ENCODE peak calls at places on chromosome 19, in five cellular contexts. R, T, Z, D and E are unnamed samples.

GRCh38 chr19:42108527-42109389 is 23.5 kb downstream of the POU2F2 start:
- DNase-seq in T (peak; percentile 70), R (peak; percentile 79), Z (peak; percentile 77), D (peak; percentile 71), E (no peak)

GRCh38 chr19:44093931-44094765 is at the start of gene ZNF224:
- DNase-seq in T (peak; percentile 85), R (peak; percentile 89), Z (peak; percentile 90), D (peak; percentile 93), E (peak; percentile 81)

GRCh38 chr19:48311384-48311783 is 14.0 kb upstream of the EMP3 start:
- DNase-seq in Z (no peak), R (no peak), T (no peak), D (no peak), E (no peak)

GRCh38 chr19:47172666-47173455 is 42.2 kb downstream of the SAE1 start:
- DNase-seq in D (no peak), Z (no peak), R (no peak), T (no peak), E (no peak)

GRCh38 chr19:38658462-38659306 is 11.2 kb downstream of the ACTN4 start:
- DNase-seq in T (peak; percentile 98), D (peak; percentile 91), Z (peak; percentile 56), R (peak; percentile 100), E (peak; percentile 96)

GRCh38 chr19:7888145-7888825 is at the start of gene LRRC8E:
- DNase-seq in T (peak; percentile 61), Z (no peak), R (peak; percentile 72), D (peak; percentile 46), E (no peak)

GRCh38 chr19:1577090-1577928 is 9.2 kb upstream of the MEX3D start:
- DNase-seq in D (no peak), R (no peak), Z (no peak), T (no peak), E (no peak)

GRCh38 chr19:3759482-3760254 is 1.8 kb downstream of the APBA3 start:
- DNase-seq in D (no peak), T (no peak), R (no peak), Z (no peak), E (no peak)

GRCh38 chr19:801030-801860 is 4.0 kb downstream of the PTBP1 start:
- DNase-seq in D (no peak), Z (peak; percentile 66), T (no peak), R (peak; percentile 49), E (no peak)

GRCh38 chr19:50690439-50690838 is 29.2 kb downstream of the SHANK1 start:
- DNase-seq in R (no peak), D (no peak), T (no peak), Z (no peak), E (no peak)

GRCh38 chr19:48501961-48502719 is 9.5 kb downstream of the LMTK3 start:
- DNase-seq in T (peak; percentile 96), D (peak; percentile 98), Z (no peak), R (no peak), E (peak; percentile 98)

GRCh38 chr19:49923055-49924003 is 5.7 kb upstream of the ATF5 start:
- DNase-seq in Z (no peak), R (no peak), D (no peak), T (no peak), E (no peak)

GRCh38 chr19:33796164-33797100 is at the start of gene KCTD15:
- DNase-seq in Z (no peak), D (no peak), R (peak; percentile 59), T (no peak), E (peak; percentile 40)

GRCh38 chr19:45632468-45633196 is 6.6 kb downstream of the EML2 start:
- DNase-seq in D (peak; percentile 90), R (peak; percentile 93), T (peak; percentile 90), Z (peak; percentile 61), E (peak; percentile 97)

GRCh38 chr19:49513746-49514118 is 1.3 kb downstream of the FCGRT start:
- DNase-seq in T (peak; percentile 8), R (no peak), D (no peak), Z (no peak), E (no peak)

GRCh38 chr19:50167314-50167721 is 4.2 kb upstream of the IZUMO2 start:
- DNase-seq in R (no peak), Z (no peak), T (peak; percentile 82), D (no peak), E (no peak)

GRCh38 chr19:42198676-42199439 is 18.6 kb downstream of the DEDD2 start:
- DNase-seq in D (no peak), R (no peak), T (no peak), Z (no peak), E (no peak)

GRCh38 chr19:33492951-33493350 is 28.6 kb downstream of the PEPD start:
- DNase-seq in R (no peak), D (no peak), T (no peak), Z (no peak), E (no peak)

GRCh38 chr19:8552810-8553209 is 24.4 kb downstream of the MYO1F start:
- DNase-seq in R (peak; percentile 42), T (no peak), Z (no peak), D (no peak), E (peak; percentile 22)

GRCh38 chr19:898663-899062 is 5.4 kb downstream of the RNU6-9 start:
- DNase-seq in Z (no peak), R (no peak), D (no peak), T (no peak), E (no peak)

GRCh38 chr19:33675501-33676124 is 53.9 kb downstream of the CHST8 start:
- DNase-seq in T (no peak), R (no peak), D (no peak), Z (peak; percentile 14), E (no peak)

GRCh38 chr19:49502866-49503581 is 6.8 kb downstream of the RPS11 start:
- DNase-seq in R (peak; percentile 63), D (no peak), Z (peak; percentile 39), T (peak; percentile 46), E (no peak)

GRCh38 chr19:38375748-38376147 is 1.4 kb downstream of the PSMD8 start:
- DNase-seq in R (peak; percentile 24), D (peak; percentile 58), Z (no peak), T (no peak), E (no peak)

GRCh38 chr19:50263176-50263575 is 59.8 kb downstream of the MYH14 start:
- DNase-seq in T (no peak), Z (no peak), R (no peak), D (no peak), E (no peak)

GRCh38 chr19:51742736-51743288 is 8.9 kb downstream of the FPR1 start:
- DNase-seq in Z (no peak), D (no peak), T (no peak), R (peak; percentile 86), E (no peak)

GRCh38 chr19:57282011-57282636 is 1.8 kb downstream of the ZNF460 start:
- DNase-seq in R (no peak), D (no peak), T (peak; percentile 52), Z (no peak), E (peak; percentile 94)

GRCh38 chr19:33064117-33064777 is 441 bp downstream of the RHPN2 start:
- DNase-seq in R (peak; percentile 7), D (peak; percentile 50), Z (no peak), T (no peak), E (no peak)

GRCh38 chr19:48654299-48655059 is 8.5 kb upstream of the CA11 start:
- DNase-seq in D (no peak), T (no peak), R (peak; percentile 33), Z (no peak), E (no peak)

GRCh38 chr19:12790628-12791344 is 500 bp upstream of the JUNB start:
- DNase-seq in T (peak; percentile 34), R (no peak), Z (no peak), D (no peak), E (no peak)

GRCh38 chr19:10114651-10115391 is 3.3 kb downstream of the P2RY11 start:
- DNase-seq in Z (no peak), D (no peak), T (no peak), R (no peak), E (no peak)

GRCh38 chr19:9009935-9010651 is at the start of gene MUC16:
- DNase-seq in R (no peak), Z (no peak), D (no peak), T (peak; percentile 89), E (no peak)

DNA sequence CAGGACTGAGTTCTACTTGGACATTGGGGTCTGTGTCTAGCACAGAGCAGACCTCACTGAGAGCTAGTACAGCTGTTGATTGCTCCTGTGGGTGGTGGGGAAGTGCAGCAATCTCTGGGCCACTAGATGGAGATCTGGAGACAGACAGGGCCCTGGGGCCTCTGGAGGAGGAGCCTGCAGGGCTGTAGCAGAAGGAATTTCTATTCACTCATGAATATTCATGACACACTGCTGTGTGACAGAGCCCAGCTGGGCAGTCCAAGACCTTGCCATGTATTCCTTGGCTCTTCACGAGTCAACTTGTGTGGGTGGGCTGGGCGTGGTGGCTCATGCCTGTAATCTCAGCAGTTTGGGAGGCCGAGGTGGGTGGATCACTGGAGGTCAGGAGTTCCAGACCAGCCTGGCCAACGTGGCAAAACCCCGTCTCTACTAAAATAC is 37.5 kb downstream of the SUGP2 start:
- DNase-seq in R (peak; percentile 93), Z (no peak), D (peak; percentile 30), T (peak; percentile 68), E (peak; percentile 41)
- TF ChIP-seq CTCF in R (peak; percentile 92), Z (no peak), D (peak; percentile 56), T (peak; percentile 63), E (peak; percentile 73)

DNA sequence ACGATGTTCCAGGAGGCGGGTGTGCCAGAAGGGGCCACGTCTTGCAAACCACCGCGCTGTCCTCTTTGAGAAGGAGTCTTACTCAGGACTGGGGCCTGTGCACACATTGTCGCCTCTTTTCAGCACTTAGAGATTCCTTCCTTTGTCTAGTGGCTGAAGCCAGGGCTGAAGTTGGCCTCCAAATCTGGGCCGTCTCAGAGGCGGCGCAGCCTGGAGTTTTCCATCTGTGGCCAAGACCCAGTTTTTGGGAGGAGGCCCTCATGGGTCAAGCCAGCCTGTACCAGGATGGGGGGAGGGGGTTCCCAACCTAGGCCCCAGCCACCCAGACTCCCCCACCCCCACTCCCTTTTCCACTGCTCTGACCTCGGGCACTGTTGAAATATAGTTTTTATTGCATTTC is 11.8 kb downstream of the ANO8 start:
- DNase-seq in T (no peak), D (no peak), Z (no peak), R (no peak), E (no peak)
- H3K4me1 ChIP-seq in T (peaks cover 27% of the 10 kb centered on the region), D (peaks cover 7% of the 10 kb centered on the region), Z (peaks cover 42% of the 10 kb centered on the region), R (no peaks in the 10 kb centered on the region), E (peaks cover 2% of the 10 kb centered on the region)

GRCh38 chr19:28542394-28543243 is 670.3 kb downstream of the UQCRFS1 start:
- DNase-seq in D (no peak), R (no peak), T (no peak), Z (no peak), E (no peak)
- H3K27ac ChIP-seq in D (no peak overlapping the region), R (no peak overlapping the region), T (no peak overlapping the region), Z (no peak overlapping the region), E (no peak overlapping the region)

DNA sequence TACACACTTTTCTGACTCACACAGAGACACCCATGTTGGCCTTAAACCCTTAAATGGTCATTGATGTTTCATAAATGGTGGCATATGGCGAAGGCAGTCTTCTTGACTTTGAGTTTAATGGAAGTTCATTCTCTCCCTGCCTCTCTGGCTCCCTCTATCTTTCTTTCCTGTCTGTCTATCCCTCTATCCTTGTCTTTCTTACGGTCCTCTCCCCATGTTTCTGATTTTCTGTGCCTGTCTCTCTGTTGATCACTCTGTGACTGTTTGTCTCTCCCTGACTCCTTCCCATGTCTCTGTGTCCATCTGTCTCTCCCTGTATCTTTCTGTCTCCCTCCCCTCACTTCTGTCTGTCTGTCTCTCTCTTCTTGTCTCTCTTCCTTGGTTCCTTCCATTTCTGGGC is 43.2 kb upstream of the SHKBP1 start:
- DNase-seq in R (no peak), T (no peak), Z (no peak), D (no peak), E (no peak)
- TF ChIP-seq CTCF in R (peak; percentile 39), T (peak; percentile 23), Z (no peak), D (no peak), E (peak; percentile 49)

GRCh38 chr19:13835791-13836723 is 40.8 kb downstream of the ZSWIM4 start:
- DNase-seq in R (no peak), D (no peak), Z (peak; percentile 64), T (peak; percentile 48), E (peak; percentile 31)
- H3K4me1 ChIP-seq in R (peaks cover 32% of the 10 kb centered on the region), D (peaks cover 21% of the 10 kb centered on the region), Z (peaks cover 58% of the 10 kb centered on the region), T (peaks cover 67% of the 10 kb centered on the region), E (peaks cover 8% of the 10 kb centered on the region)